ENCODE peak calls at places on chromosomes 11 and 22, in five cellular contexts. I, L, S, Q and U are unnamed samples.

GRCh38 chr11:98099371-98099770 is 921.4 kb upstream of the CNTN5 start:
- DNase-seq in I (no peak), S (no peak), L (no peak), Q (no peak), U (no peak)

GRCh38 chr22:35777335-35777975 is 59.8 kb downstream of the APOL5 start:
- DNase-seq in I (no peak), S (no peak), L (no peak), Q (no peak), U (no peak)

GRCh38 chr11:69397732-69398131 is 83.7 kb upstream of the LINC01488 start:
- DNase-seq in I (no peak), L (no peak), S (no peak), Q (no peak), U (no peak)

GRCh38 chr11:48055292-48056132 is 75.2 kb downstream of the PTPRJ start:
- DNase-seq in S (peak), L (no peak), I (no peak), Q (no peak), U (peak)

GRCh38 chr22:24803064-24803542 is 2.9 kb upstream of the SGSM1 start:
- DNase-seq in I (peak), Q (no peak), S (peak), L (peak), U (peak)

GRCh38 chr11:134401825-134402809 is 9.9 kb downstream of the B3GAT1 start:
- DNase-seq in L (no peak), I (no peak), Q (no peak), S (no peak), U (no peak)

GRCh38 chr11:44862546-44863101 is 88.1 kb downstream of the TP53I11 start:
- DNase-seq in S (no peak), Q (no peak), L (no peak), I (no peak), U (no peak)

GRCh38 chr22:41380993-41381328 is 781 bp upstream of the TEF start:
- DNase-seq in Q (no peak), I (no peak), S (peak), L (peak), U (peak)

GRCh38 chr11:108218912-108219783 is 3.3 kb downstream of the NPAT start:
- DNase-seq in S (peak), L (no peak), I (no peak), Q (no peak), U (no peak)

GRCh38 chr11:92750794-92751193 is 218.7 kb upstream of the MTNR1B start:
- DNase-seq in I (no peak), L (no peak), Q (no peak), S (no peak), U (no peak)

GRCh38 chr11:111602865-111603632 is 800 bp downstream of the SIK2 start:
- DNase-seq in S (peak), I (no peak), L (no peak), Q (no peak), U (no peak)

GRCh38 chr22:39215070-39215396 is 29.7 kb downstream of the PDGFB start:
- DNase-seq in S (no peak), Q (no peak), L (no peak), I (no peak), U (no peak)

GRCh38 chr11:36034572-36035331 is 90.9 kb downstream of the LDLRAD3 start:
- DNase-seq in Q (no peak), S (no peak), I (no peak), L (no peak), U (no peak)

GRCh38 chr11:21115999-21116398 is 446.6 kb downstream of the NELL1 start:
- DNase-seq in S (no peak), Q (no peak), L (no peak), I (no peak), U (no peak)

GRCh38 chr11:68978931-68979591 is 1.7 kb downstream of the MRGPRD start:
- DNase-seq in Q (no peak), S (no peak), I (no peak), L (no peak), U (no peak)

GRCh38 chr22:38831166-38831945 is 12.5 kb downstream of the NPTXR start:
- DNase-seq in Q (no peak), I (no peak), S (no peak), L (no peak), U (no peak)

GRCh38 chr22:43159484-43160178 is 8.3 kb downstream of the TSPO start:
- DNase-seq in S (no peak), L (no peak), Q (no peak), I (no peak), U (no peak)

GRCh38 chr22:19044381-19044780 is 77.8 kb downstream of the DGCR2 start:
- DNase-seq in I (no peak), Q (no peak), S (no peak), L (no peak), U (no peak)

GRCh38 chr11:75174781-75175370 is 24.0 kb downstream of the SLCO2B1 start:
- DNase-seq in L (no peak), I (no peak), Q (no peak), S (no peak), U (no peak)

GRCh38 chr22:23114721-23115020 is 27.1 kb downstream of the RSPH14 start:
- DNase-seq in L (no peak), Q (no peak), S (no peak), I (no peak), U (no peak)

GRCh38 chr22:17753401-17753989 is 20.8 kb downstream of the BID start:
- DNase-seq in S (no peak), I (no peak), Q (no peak), L (no peak), U (no peak)

GRCh38 chr11:44057340-44057739 is 8.7 kb upstream of the ACCS start:
- DNase-seq in L (no peak), Q (no peak), I (no peak), S (no peak), U (no peak)

GRCh38 chr11:12206529-12206928 is 96.1 kb downstream of the MICAL2 start:
- DNase-seq in L (no peak), S (no peak), I (no peak), Q (no peak), U (no peak)
- TF ChIP-seq EZH2 in L (no peak), S (no peak), I (no peak), Q (no peak), U (no peak)

DNA sequence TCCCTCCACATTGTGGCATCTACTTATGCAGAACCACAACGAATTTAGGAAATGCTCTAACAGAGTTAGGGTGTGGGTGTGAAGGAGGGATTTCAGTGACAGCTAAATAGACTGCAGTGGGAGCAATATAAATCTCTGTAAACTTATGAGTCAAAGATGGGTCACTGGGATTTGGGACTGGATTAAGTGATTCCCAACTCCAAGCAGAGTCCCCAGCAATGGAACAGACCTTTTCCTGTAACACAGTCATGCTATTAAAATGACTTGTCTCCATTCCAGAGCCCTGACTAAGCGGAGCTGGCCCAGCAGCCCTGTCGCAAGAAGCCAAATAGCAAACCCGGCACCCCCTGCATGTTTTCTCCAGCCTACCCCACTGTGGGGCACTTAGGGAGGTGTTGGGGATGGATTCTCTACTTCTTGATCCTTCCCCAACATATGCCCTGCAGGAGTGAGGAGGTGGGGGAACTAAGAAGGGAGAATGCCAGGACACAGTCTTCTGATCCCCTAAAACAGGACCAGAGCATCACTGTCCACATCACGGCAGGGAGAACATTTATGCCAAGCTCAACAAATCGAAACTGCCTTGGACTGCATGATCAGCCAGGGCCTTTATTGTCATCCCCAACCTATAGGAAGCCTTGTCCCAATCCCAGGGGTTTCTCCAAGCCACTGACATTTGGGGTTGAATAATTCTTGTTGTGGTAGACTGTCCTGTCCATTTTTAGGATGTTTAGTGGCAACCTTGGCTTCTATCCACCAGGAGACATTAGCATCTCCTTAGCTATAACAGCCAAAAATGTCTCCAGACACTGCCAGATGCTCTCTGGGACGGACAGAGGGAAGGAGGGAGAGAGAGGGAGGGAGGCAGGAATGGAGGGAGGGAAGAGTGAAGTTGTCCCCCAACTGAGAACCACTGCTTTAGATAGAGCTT is 36.9 kb downstream of the RPL27A start:
- DNase-seq in I (no peak), L (peak), Q (no peak), S (no peak), U (peak)
- TF ChIP-seq RAD21 in I (no peak), L (no peak), Q (no peak), S (no peak), U (no peak)

DNA sequence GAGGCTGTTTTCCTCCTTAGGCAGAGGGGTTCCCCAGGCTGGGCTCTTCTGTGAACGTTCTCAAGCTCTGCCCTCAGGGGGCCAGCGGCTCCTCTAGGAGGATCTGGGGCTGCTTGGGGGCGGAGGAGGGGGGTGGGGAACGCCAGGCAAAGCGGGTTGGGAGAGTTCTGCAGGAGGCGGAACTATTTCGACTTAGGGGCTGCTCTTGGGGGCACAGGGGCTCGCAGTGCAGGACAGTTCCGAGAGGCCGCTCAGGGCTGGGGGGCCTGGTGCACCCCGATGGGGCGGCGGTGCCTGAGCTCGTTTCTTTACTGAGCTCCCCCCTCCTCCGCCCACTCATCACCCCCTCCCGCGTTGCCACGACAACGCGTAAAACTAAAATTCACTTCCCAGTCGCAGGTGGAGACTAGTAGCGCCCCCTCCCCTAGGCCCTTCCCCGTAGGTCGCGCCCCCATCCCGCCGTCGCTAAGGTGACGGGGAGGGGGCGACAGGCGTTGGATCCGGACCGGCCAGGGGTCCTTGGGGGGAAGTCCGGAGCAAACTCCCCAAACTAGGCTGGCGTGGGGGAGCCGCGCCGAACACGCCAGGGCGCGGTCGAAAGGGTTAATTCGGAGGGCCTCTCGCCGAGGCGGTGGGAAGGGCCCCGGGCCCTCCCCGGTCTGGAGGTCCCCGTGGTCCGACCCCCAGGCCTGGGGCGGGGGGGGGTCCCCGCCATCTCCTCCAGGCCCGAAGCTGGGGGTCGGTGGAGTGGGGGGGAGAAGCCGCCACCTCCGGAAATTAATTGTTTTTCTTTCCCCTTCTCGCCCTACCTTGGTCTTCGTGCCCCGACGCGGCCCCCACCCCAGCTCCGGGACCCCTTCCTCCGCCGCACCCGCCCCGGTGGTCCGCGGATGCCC is 856 bp downstream of the SHANK3 start:
- DNase-seq in Q (no peak), S (peak), I (no peak), L (no peak), U (no peak)
- TF ChIP-seq EZH2 in Q (no peak), S (no peak), I (no peak), L (no peak), U (no peak)

GRCh38 chr11:65278351-65278750 is 16.6 kb downstream of the POLA2 start:
- DNase-seq in I (no peak), Q (no peak), S (no peak), L (no peak), U (no peak)
- TF ChIP-seq RAD21 in I (no peak), Q (no peak), S (no peak), L (no peak), U (no peak)

DNA sequence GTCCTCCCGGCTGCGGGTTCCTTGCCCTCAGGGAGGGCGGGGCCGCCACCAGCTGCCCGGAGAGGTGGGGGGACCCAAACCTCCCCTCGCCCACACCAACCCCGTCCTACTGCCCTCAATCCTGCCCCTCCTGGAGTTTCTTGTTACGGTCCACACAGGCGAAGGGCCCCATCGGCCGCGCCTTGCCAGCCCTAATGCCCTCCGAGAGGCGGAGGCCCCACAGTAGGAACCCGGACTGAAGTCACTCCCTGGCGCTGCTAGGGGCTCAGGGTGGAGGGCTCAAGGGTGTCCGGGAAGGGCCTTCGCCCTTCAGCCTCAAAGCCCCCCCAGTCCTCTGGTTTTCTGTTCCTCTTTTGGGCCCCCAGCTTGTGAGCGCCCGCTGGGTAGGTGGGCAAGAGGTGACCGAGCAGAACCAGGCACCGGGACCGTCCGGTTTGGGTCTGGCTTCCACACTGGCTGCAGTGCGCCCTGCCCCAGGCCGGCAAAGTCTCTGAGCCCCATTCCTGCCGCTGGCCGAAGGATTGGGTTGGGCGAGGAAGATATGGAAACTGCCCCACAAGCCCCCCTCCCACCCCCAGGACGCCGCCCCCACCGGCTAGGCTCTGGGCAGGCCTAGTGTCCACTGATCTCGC is 24.5 kb downstream of the DUSP8 start:
- DNase-seq in I (no peak), S (no peak), L (no peak), Q (no peak), U (no peak)
- TF ChIP-seq EZH2 in I (peak), S (no peak), L (no peak), Q (no peak), U (peak)

DNA sequence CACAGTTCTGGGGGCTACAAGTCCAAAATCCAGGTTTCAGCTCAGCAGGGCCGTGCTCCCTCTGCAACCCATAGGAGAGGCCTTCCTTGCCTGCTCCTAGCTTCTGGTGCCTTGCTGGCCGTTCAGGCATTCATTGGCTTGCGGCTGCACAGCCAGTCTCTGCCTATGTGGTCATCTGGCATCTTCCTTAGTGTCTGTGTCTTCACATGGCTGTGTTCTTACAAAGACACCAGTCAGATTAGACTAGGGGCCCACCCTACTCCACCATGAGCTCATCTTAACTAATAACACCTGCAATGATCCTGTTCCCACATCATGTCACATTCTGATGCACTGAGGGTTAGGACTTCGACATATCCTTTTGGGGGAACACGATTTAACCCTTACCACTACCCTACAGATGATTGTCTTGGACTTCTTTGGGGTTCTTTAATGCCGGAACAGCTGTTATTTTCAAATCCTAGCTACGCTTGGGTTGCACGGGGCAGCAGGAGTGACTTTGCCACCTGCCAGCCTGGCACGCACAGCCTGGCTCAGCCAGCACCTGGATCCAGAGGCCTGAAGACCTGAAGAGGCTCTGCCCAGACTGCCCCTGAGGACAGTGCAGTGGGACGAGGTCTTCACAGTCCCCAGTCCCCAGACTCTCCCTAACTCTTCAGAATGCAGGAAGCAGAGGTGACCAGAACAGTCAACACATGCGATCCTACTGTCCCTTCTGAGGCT is 7.7 kb upstream of the NEAT1 start:
- DNase-seq in Q (no peak), L (no peak), I (no peak), S (no peak), U (no peak)
- TF ChIP-seq RAD21 in Q (no peak), L (no peak), I (no peak), S (no peak), U (no peak)

GRCh38 chr22:45009881-45010531 is at the start of gene PHF21B:
- DNase-seq in I (no peak), S (peak), Q (no peak), L (no peak), U (no peak)

GRCh38 chr22:45008853-45009751 is 703 bp downstream of the PHF21B start:
- DNase-seq in L (no peak), Q (no peak), S (peak), I (no peak), U (no peak)

GRCh38 chr22:45013138-45013537 is 3.3 kb upstream of the PHF21B start:
- DNase-seq in I (no peak), L (no peak), Q (no peak), S (no peak), U (no peak)

GRCh38 chr22:45007946-45008852 is 1.6 kb downstream of the PHF21B start:
- DNase-seq in L (no peak), Q (no peak), I (no peak), S (peak), U (no peak)

GRCh38 chr22:45010532-45010900 is 711 bp upstream of the PHF21B start:
- DNase-seq in I (no peak), S (no peak), L (no peak), Q (no peak), U (no peak)
- TF ChIP-seq EZH2 in I (no peak), S (no peak), L (no peak), Q (no peak), U (peak)

DNA sequence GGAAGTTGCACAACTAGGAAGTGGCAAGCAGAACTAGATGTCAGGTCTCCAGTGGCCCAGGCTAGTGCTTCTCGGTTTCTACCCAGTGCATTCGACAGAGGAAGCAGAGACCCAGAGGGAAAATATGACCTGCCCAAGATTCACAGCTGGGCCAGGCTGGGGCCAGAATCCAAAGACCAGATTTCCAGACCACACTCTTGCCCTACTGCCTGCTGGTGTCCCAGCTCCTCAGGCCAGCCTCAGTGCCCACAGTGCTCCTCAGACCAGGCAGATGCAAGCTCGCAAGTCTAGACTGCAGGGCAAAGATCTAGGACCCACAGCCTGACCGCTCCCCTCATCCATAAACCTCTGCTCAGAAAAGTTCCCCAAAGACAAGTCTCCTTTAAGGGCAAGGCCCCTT is 262.6 kb downstream of the BUD13 start:
- DNase-seq in S (no peak), L (no peak), I (no peak), Q (no peak), U (no peak)
- TF ChIP-seq RAD21 in S (no peak), L (no peak), I (no peak), Q (no peak), U (no peak)

DNA sequence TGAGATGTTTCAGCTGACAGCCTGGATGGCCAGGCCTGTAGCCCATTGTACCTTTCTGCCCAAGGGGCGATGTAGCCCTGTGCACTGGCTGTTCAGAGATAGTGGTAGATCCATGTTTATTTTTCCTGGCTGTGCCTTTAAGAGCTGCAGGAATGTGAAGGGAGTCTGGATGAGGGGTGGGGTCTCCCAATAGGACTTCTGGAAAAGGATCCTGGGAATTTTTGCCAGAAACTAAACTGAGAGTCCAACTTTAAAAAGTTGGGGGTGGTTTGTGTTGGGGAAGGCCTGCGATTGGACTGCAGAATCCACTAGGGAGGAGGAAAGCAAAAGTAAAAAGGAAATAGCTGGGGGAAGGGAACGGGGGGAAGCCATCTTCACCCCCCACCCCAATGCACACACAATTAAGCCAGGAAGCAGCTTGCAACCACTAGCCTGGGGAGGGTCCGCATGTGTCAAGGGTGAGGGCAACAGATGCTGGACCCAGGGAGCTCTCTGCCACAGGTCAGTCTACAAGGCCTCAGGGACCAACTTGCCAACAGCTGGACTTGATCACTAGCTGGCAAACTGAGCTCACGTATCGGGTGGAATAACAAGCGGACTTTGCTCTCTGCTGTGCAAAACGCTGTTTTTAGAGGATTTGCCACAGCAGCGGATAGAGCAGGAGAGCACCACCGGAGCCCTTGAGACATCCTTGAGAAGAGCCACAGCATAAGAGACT is at the start of gene OLFML1:
- DNase-seq in L (no peak), Q (no peak), I (no peak), S (no peak), U (peak)
- TF ChIP-seq EZH2 in L (no peak), Q (no peak), I (no peak), S (no peak), U (no peak)

GRCh38 chr22:30249049-30250038 is 2.8 kb upstream of the LIF start:
- DNase-seq in S (peak), I (no peak), L (no peak), Q (no peak), U (peak)
- TF ChIP-seq RAD21 in S (no peak), I (no peak), L (no peak), Q (no peak), U (no peak)